ENCODE peak calls at places on chromosomes 2 and 18, in four cellular contexts. G is CD8-positive, alpha-beta T cell; X is GM12865; S is A549. R is an unnamed sample.

GRCh38 chr2:62672601-62673000 is 32.9 kb upstream of the EHBP1 start:
- DNase-seq in G (no peak), X (no peak), S (peak; percentile 72), R (peak; percentile 60)

GRCh38 chr18:59902180-59902992 is 2.6 kb downstream of the PMAIP1 start:
- DNase-seq in G (no peak), X (peak; percentile 60), S (no peak), R (peak; percentile 92)

GRCh38 chr2:229980440-229981184 is 58.3 kb downstream of the FBXO36 start:
- DNase-seq in G (no peak), X (peak; percentile 68), S (no peak), R (peak; percentile 81)

GRCh38 chr2:55019547-55020258 is 30.5 kb downstream of the RTN4 start:
- DNase-seq in G (no peak), X (no peak), S (no peak), R (no peak)

GRCh38 chr2:667332-668000 is 9.7 kb downstream of the TMEM18 start:
- DNase-seq in G (no peak), X (no peak), S (peak; percentile 68), R (peak; percentile 75)

GRCh38 chr18:377088-377487 is 109.2 kb upstream of the THOC1 start:
- DNase-seq in G (no peak), X (no peak), S (no peak), R (no peak)

GRCh38 chr2:200740907-200741306 is 70.8 kb upstream of the BZW1 start:
- DNase-seq in G (no peak), X (no peak), S (no peak), R (no peak)

GRCh38 chr18:6441201-6441600 is 26.5 kb upstream of the L3MBTL4 start:
- DNase-seq in G (no peak), X (no peak), S (no peak), R (no peak)

GRCh38 chr2:171810409-171810993 is 83.5 kb downstream of the SLC25A12 start:
- DNase-seq in G (no peak), X (no peak), S (no peak), R (peak; percentile 13)

GRCh38 chr2:239642406-239643004 is 241.7 kb upstream of the HDAC4 start:
- DNase-seq in G (no peak), X (no peak), S (no peak), R (no peak)

GRCh38 chr18:57649536-57650495 is 28.2 kb upstream of the NARS1 start:
- DNase-seq in G (no peak), X (peak; percentile 33), S (peak; percentile 45), R (peak; percentile 51)

GRCh38 chr2:148896116-148896515 is 21.1 kb downstream of the KIF5C start:
- DNase-seq in G (no peak), X (no peak), S (no peak), R (no peak)

GRCh38 chr18:48817021-48817461 is 133.7 kb downstream of the SMAD7 start:
- DNase-seq in G (peak; percentile 40), X (no peak), S (no peak), R (no peak)

GRCh38 chr2:63053235-63053888 is 2.7 kb downstream of the OTX1 start:
- DNase-seq in G (no peak), X (no peak), S (no peak), R (no peak)

GRCh38 chr2:229591611-229592010 is 122.7 kb downstream of the DNER start:
- DNase-seq in G (no peak), X (no peak), S (no peak), R (no peak)

GRCh38 chr2:226011716-226012115 is 612.2 kb downstream of the NYAP2 start:
- DNase-seq in G (no peak), X (no peak), S (no peak), R (no peak)

GRCh38 chr2:118046628-118047210 is 32.8 kb upstream of the CCDC93 start:
- DNase-seq in G (no peak), X (peak; percentile 46), S (peak; percentile 48), R (peak; percentile 66)

GRCh38 chr2:166117491-166117890 is 10.3 kb downstream of the SCN1A start:
- DNase-seq in G (no peak), X (no peak), S (no peak), R (no peak)

GRCh38 chr18:54358495-54358793 is 738 bp downstream of the C18orf54 start:
- DNase-seq in G (no peak), X (no peak), S (no peak), R (peak; percentile 35)

GRCh38 chr2:191927319-191927867 is 80.5 kb upstream of the CAVIN2 start:
- DNase-seq in G (no peak), X (peak; percentile 12), S (peak; percentile 57), R (peak; percentile 95)

GRCh38 chr2:205989291-205990071 is 96.5 kb downstream of the INO80D start:
- DNase-seq in G (no peak), X (no peak), S (no peak), R (no peak)

GRCh38 chr2:127056631-127057370 is 50.2 kb downstream of the BIN1 start:
- DNase-seq in G (no peak), X (no peak), S (no peak), R (no peak)

GRCh38 chr2:150425121-150425559 is 62.3 kb downstream of the RND3 start:
- DNase-seq in G (no peak), X (no peak), S (no peak), R (peak; percentile 40)

GRCh38 chr2:154263206-154263605 is 391.5 kb downstream of the GALNT13 start:
- DNase-seq in G (no peak), X (no peak), S (no peak), R (no peak)

GRCh38 chr2:48510329-48510728 is 19.6 kb upstream of the STON1 start:
- DNase-seq in G (no peak), X (no peak), S (no peak), R (peak; percentile 49)

GRCh38 chr2:84652430-84652829 is 136.1 kb downstream of the DNAH6 start:
- DNase-seq in G (no peak), X (no peak), S (no peak), R (no peak)

GRCh38 chr2:237883951-237884392 is 24.5 kb downstream of the RAMP1 start:
- DNase-seq in G (no peak), X (no peak), S (no peak), R (no peak)

GRCh38 chr18:21281611-21282010 is 39.6 kb downstream of the GREB1L start:
- DNase-seq in G (no peak), X (no peak), S (no peak), R (no peak)

GRCh38 chr2:47664817-47665216 is 118.1 kb upstream of the MSH6 start:
- DNase-seq in G (no peak), X (peak; percentile 35), S (peak; percentile 24), R (no peak)

GRCh38 chr18:78242796-78243195 is 736.8 kb upstream of the SALL3 start:
- DNase-seq in G (no peak), X (no peak), S (no peak), R (no peak)

GRCh38 chr2:30708491-30709290 is 98.6 kb downstream of the CAPN13 start:
- DNase-seq in G (peak; percentile 37), X (peak; percentile 19), S (peak; percentile 31), R (no peak)

GRCh38 chr18:8839285-8839684 is 133.9 kb downstream of the MTCL1 start:
- DNase-seq in G (no peak), X (no peak), S (no peak), R (no peak)

DNA sequence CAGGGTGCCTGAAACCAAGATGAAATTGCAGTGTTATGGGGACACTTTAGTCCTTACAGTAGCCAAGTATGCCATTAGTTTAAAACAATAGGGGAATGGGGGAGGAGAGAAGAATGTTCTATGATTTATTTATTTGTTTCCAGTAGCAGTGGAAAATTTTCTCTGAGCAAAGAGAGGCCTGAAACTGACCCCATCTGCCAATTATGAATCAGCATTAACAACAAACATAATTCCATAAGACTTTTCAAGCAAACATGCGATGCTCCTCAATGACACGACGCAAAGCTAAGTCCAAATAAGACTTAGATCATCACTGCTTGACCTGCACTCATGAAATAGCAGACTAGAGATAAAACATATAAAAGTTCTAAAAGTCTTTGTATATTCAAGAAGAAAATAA is 4.0 kb downstream of the KLF7 start:
- DNase-seq in G (no peak), X (no peak), S (peak; percentile 64), R (peak; percentile 37)
- H3K4me3 ChIP-seq in G (no peak overlapping the region), X (no peak overlapping the region), S (peak overlapping the region; percentile 53), R (no peak overlapping the region)

DNA sequence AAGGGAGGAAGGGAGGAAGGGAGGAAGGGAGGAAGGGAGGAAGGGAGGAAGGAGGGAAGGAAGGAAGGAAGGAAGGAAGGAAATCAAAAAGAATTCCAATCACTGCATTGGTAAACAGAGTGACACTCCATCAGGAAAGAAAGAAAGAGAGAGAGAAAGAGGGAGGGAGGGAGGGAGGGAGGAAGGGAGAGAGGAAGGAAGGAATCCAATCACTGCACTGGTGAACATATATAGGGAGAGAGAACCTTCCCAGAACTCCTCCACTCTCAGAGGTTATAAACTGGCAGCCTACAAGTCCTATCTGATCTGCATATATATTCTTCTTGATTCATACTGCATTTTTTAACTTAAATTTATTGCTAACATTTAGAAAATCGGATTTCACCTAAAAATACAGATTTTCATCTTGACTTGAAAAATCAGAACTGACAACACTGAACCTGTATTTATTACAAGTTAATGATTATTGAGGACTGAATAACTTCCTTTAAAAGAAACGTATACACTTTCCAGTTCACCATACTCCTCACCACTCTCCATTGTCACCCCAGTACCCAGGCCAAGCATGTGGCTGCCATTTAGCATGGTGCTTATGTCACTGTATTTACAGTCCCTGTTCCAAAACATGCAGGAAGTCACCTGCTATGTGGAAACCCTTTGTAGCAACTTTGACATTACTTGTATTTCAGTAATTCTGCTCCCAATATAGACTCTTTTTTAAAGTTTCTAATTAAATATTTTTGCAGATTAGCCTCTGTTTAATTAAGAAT is 83.5 kb downstream of the ANTXR1 start:
- DNase-seq in G (no peak), X (no peak), S (no peak), R (no peak)
- TF ChIP-seq CTCF in G (no peak), X (no peak), S (no peak), R (no peak)

DNA sequence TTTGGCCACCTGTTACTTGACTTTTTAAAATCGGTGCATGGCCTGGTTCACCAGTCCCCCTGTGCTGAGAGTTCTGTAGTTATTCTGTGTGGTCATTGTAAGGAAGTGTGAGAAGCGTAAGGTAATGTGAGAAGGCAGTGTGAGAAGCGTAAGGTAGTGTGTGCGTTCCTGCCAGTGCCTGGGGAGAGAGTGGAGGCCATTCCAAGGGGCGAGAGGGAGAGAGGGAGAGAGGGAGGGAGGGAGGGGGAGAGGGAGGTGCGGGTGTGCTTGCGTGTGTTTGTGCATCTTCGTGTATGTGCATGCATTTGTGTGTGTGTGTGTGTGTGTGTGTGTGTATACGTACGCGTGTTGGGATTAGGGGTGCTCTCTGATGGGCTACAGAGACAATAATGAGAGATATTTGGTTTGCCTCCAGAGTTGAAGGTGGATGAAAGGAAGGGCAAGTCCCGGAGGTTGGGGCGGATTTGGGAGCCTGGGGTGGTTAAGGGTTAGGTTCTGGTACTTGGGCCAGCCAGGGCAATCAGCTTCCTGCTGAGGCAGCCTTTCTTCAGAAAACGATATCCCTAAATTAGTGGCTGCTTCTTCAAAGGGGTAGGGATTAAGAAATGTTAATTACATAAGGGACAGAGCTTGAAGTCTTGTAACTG is 53.7 kb downstream of the SGPP2 start:
- DNase-seq in G (no peak), X (no peak), S (no peak), R (no peak)
- H3K4me3 ChIP-seq in G (no peak overlapping the region), X (no peak overlapping the region), S (no peak overlapping the region), R (no peak overlapping the region)

DNA sequence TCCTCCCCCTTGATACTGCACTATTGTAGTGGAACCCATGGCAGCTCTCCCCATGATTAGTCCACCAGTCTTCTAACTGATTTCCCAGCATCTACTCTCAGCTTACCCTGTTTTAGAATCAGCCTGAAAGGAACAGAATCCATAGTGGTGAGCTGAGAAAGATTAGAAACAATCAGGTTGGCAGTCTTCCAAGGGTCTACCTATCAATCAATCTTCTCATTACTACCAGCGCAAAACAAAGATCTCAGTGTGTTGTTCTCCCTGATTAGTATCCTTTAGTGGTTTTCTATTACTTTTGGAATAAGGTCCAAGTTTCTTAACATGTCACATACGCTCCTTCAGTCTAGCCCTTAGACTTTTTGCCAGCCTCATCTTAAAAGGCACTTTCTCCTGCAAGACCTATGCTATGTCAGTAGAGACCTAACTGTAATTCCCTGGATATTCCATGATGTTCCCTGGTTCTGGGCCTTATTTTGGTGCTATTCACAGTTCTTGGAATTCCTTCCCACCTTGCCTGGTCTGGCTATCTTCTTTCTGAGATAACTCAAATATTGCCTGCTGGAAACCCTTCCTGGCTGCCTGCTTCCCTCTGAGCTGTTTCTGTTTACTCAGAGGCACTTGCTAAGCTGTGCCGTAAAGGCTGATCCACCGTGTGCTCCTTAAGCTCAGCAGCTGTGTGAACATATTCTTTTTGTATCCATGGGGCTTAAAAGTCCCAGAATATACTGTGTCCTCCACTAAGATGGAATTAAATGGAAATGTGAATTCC is 32.6 kb downstream of the LAMA3 start:
- DNase-seq in G (no peak), X (no peak), S (peak; percentile 24), R (peak; percentile 7)
- TF ChIP-seq CTCF in G (no peak), X (no peak), S (no peak), R (no peak)